ENCODE peak calls at places on chromosomes 3 and 15, in seven cellular contexts. P, Y, J, V, L, W and E are unnamed samples.

GRCh38 chr3:176577462-176577861 is 619.8 kb downstream of the TBL1XR1 start:
- DNase-seq in P (no peak), Y (no peak), J (no peak), V (no peak), L (no peak), W (no peak), E (no peak)

GRCh38 chr15:48003447-48003846 is 117.3 kb upstream of the SLC24A5 start:
- DNase-seq in P (no peak), Y (no peak), J (no peak), V (no peak), L (no peak), W (no peak), E (no peak)

GRCh38 chr15:66154581-66154980 is 99.0 kb downstream of the MEGF11 start:
- DNase-seq in P (no peak), Y (no peak), J (no peak), V (no peak), L (no peak), W (no peak), E (no peak)

GRCh38 chr15:75095594-75095993 is 72.2 kb downstream of the PPCDC start:
- DNase-seq in P (no peak), Y (no peak), J (no peak), V (no peak), L (peak; percentile 89), W (no peak), E (no peak)

GRCh38 chr3:127690823-127691452 is 18.2 kb downstream of the ABTB1 start:
- DNase-seq in P (peak; percentile 43), Y (peak; percentile 73), J (peak; percentile 59), V (no peak), L (no peak), W (no peak), E (peak; percentile 76)

GRCh38 chr3:195159117-195159818 is 111.7 kb downstream of the XXYLT1 start:
- DNase-seq in P (no peak), Y (no peak), J (no peak), V (no peak), L (no peak), W (no peak), E (no peak)

GRCh38 chr3:130480736-130481135 is 36.2 kb upstream of the COL6A6 start:
- DNase-seq in P (peak; percentile 26), Y (no peak), J (no peak), V (no peak), L (no peak), W (peak; percentile 33), E (peak; percentile 84)

GRCh38 chr3:26652157-26652556 is 29.6 kb downstream of the LRRC3B start:
- DNase-seq in P (no peak), Y (no peak), J (no peak), V (no peak), L (no peak), W (no peak), E (no peak)

GRCh38 chr3:11288786-11289637 is 16.8 kb downstream of the ATG7 start:
- DNase-seq in P (peak; percentile 18), Y (no peak), J (peak; percentile 23), V (peak; percentile 32), L (peak; percentile 71), W (no peak), E (no peak)

GRCh38 chr3:10950476-10951294 is 41.9 kb upstream of the SLC6A1 start:
- DNase-seq in P (peak; percentile 27), Y (peak; percentile 65), J (peak; percentile 25), V (peak; percentile 66), L (no peak), W (no peak), E (peak; percentile 61)

GRCh38 chr3:71101014-71101413 is 482.5 kb downstream of the FOXP1 start:
- DNase-seq in P (no peak), Y (no peak), J (no peak), V (no peak), L (no peak), W (no peak), E (no peak)

GRCh38 chr3:114608293-114608692 is 314.5 kb downstream of the TIGIT start:
- DNase-seq in P (no peak), Y (no peak), J (no peak), V (no peak), L (no peak), W (no peak), E (no peak)

GRCh38 chr3:18239674-18240073 is 185.5 kb downstream of the SATB1 start:
- DNase-seq in P (no peak), Y (no peak), J (no peak), V (no peak), L (no peak), W (no peak), E (no peak)

DNA sequence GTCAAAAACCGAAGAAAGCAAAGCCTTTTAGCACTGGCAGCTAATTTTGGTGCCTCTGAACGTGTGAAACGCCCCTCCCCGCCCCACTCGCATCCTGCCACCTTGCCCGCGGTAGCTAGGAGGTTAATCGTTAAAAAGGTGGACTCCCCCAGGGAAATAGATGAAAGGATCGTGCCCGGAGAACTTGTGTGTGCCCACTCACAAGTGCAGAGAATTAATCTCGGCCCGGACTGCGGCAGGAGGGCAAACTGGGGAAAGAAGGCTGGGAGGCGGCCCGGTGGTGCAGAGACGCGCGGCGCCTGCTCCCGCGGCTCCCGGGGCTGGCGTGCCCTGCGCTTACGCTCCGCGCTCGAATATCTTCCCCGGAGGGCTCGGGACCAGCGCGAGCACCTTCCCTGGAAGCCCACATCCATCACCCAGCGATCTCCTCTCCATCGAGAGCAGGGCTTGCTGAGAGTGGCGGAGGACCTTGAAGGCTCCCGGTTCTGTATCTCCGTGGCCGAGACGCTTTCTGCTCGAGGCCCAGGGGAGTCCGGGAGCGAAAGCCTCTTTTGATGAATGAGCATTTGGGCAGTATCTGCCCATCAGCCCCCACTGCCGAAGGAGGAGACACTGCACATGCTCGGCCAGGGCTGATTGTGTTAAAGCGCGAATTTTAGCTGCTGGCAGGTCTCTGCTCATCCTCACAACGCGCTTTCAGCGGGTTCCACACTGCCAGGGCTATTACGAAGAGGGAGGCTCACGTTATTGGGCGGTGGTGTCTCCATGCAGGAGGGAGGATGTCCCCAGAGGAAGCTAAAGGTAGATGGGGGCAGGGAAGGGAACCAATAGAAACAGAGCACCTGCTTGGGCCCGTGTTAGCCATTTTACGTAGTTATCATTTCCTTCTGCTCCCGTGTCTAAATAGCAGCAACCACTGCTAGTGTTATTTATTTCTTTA is 1.3 kb upstream of the SPTSSB start:
- DNase-seq in P (peak; percentile 18), Y (peak; percentile 74), J (no peak), V (no peak), L (no peak), W (no peak), E (peak; percentile 91)
- TF ChIP-seq JUND in P (no peak), Y (no peak), J (no peak), V (no peak), L (no peak), W (no peak), E (no peak)

DNA sequence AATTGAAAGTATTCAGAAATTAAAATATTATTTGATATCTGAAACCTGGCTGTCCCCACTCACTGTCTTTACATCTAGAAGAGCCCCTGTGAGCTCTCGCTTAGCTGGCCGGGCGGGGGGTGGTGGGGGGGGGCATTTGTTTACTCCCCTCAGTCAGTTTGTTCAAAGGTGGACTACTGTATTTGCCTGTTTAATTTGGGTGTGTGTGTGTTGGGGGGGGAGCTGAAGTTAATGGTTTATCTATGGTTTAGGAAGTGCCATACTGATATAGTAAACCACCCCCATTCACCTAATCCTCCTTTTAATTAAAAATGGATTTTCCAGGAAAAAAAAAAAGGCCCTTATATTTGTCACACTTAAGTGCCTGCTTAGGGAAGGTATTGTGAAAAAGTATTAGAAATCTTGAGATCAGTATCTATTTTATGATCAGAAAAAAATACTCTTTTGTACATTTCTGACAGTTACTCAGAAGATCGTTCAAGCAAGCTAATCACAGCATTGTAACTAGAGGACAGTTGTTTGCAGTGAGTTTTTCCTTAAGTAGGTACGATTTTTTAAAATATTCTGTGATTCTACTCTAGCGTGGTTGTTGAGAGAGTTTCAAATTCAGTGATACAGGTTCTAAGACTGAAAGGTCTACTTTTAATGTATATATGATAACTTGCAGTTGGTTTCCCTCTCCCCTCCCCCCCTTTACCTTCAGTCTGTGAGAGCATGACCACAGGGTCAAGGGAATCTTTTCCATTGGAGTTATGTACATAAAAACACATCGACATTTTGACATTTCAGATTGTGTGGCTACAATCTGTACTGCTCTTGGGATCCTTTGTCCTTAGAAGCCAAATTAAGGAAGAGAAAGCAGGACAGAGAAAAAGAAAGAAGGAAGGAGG is 8.5 kb downstream of the NR2F2 start:
- DNase-seq in P (no peak), Y (no peak), J (peak; percentile 89), V (no peak), L (no peak), W (no peak), E (no peak)
- TF ChIP-seq JUND in P (no peak), Y (no peak), J (no peak), V (no peak), L (no peak), W (no peak), E (no peak)

DNA sequence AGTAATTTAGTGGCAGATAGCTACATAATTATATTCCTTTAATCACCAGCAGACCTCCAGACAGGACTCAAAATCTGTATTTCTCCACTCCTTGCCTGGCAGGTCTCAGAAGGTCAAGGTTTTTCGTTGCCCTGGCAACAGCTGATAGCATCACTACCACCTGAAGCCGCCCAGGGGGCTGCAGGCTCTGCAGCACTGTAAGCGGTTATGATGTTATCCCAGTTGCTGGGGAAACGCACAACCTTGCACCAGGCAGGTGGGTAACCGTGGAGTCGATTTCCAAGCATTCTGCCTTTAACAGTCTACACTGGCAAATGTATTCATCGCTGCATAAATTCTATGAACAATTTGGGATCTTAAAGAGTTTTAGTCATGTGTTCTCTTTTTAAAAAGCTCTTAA is 756.3 kb downstream of the NTRK3 start:
- DNase-seq in P (no peak), Y (peak; percentile 42), J (no peak), V (no peak), L (no peak), W (no peak), E (no peak)
- TF ChIP-seq JUND in P (no peak), Y (no peak), J (no peak), V (no peak), L (no peak), W (no peak), E (no peak)

GRCh38 chr3:111080357-111080937 is 8.8 kb downstream of the NECTIN3 start:
- DNase-seq in P (no peak), Y (peak; percentile 30), J (peak; percentile 39), V (no peak), L (no peak), W (no peak), E (peak; percentile 28)
- TF ChIP-seq JUND in P (no peak), Y (no peak), J (no peak), V (no peak), L (no peak), W (no peak), E (no peak)

DNA sequence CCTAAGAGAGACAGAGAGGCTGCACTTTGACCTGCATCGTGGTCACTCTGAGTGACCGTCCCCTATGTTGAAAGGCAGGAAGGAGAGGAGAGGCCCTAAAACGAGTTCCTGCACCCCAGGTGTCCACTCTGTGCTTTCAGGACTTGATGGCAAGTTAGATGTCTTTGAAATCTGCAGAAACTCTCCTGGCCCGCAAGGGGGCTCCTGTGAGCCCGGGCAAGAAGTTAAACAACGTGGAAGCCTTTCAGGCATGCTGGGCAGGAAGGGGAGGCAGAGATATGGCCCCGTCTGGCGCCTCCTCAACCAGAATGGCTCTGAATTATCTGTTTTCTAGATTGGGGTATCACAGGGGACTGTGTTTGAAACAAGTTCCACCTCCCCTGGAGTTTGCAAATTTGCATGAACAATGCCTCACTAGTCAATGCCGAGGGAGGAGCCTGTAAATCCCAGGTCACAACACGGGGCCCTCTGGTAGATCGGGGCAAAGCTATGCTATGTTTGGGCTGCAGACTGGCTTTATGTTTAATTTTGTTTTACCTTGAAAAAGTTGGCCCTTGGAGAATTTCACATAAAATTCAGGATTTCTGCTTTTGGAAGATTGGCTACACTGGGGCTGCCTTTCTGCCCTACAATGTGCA is 9.8 kb downstream of the CTXND1 start:
- DNase-seq in P (peak; percentile 28), Y (peak; percentile 16), J (peak; percentile 50), V (peak; percentile 54), L (no peak), W (peak; percentile 34), E (no peak)
- TF ChIP-seq JUND in P (no peak), Y (no peak), J (no peak), V (peak; percentile 25), L (no peak), W (no peak), E (no peak)

GRCh38 chr3:12869025-12869695 is 27.8 kb upstream of the RPL32 start:
- DNase-seq in P (no peak), Y (peak; percentile 81), J (no peak), V (peak; percentile 92), L (no peak), W (no peak), E (peak; percentile 61)
- TF ChIP-seq JUND in P (no peak), Y (no peak), J (no peak), V (no peak), L (no peak), W (no peak), E (no peak)